ENCODE peak calls at places on chromosomes 11 and 22, in four cellular contexts. U, J, G and L are unnamed samples.

GRCh38 chr11:65492637-65493366 is 6.0 kb upstream of the MALAT1 start:
- DNase-seq in U (peak), J (peak), G (no peak), L (no peak)

GRCh38 chr11:114076974-114077373 is 17.5 kb downstream of the ZBTB16 start:
- DNase-seq in U (no peak), J (no peak), G (no peak), L (peak)

GRCh38 chr11:47289856-47290255 is 19.9 kb downstream of the MADD start:
- DNase-seq in U (no peak), J (no peak), G (no peak), L (no peak)

GRCh38 chr11:122817121-122817520 is 21.2 kb upstream of the CRTAM start:
- DNase-seq in U (no peak), J (no peak), G (no peak), L (no peak)

GRCh38 chr11:2901854-2902783 is 16.5 kb upstream of the CDKN1C start:
- DNase-seq in U (peak), J (peak), G (peak), L (no peak)

GRCh38 chr11:102047305-102047924 is at the start of gene CFAP300:
- DNase-seq in U (peak), J (peak), G (peak), L (no peak)

GRCh38 chr11:117143390-117143789 is 697 bp upstream of the PAFAH1B2 start:
- DNase-seq in U (peak), J (peak), G (peak), L (peak)

GRCh38 chr11:127994736-127995135 is 592.6 kb downstream of the ETS1 start:
- DNase-seq in U (peak), J (peak), G (no peak), L (no peak)

GRCh38 chr22:35970601-35971417 is 57.8 kb downstream of the RBFOX2 start:
- DNase-seq in U (no peak), J (no peak), G (no peak), L (no peak)

GRCh38 chr22:35219012-35219411 is 38.3 kb upstream of the HMGXB4 start:
- DNase-seq in U (peak), J (peak), G (no peak), L (no peak)

GRCh38 chr22:23047265-23047664 is 23.1 kb upstream of the GNAZ start:
- DNase-seq in U (no peak), J (no peak), G (no peak), L (no peak)

GRCh38 chr11:64742940-64743590 is 877 bp downstream of the RASGRP2 start:
- DNase-seq in U (no peak), J (no peak), G (peak), L (no peak)

GRCh38 chr11:18347471-18348125 is 25.2 kb downstream of the GTF2H1 start:
- DNase-seq in U (peak), J (peak), G (no peak), L (peak)

GRCh38 chr22:32752326-32752725 is 49.2 kb upstream of the TIMP3 start:
- DNase-seq in U (peak), J (no peak), G (no peak), L (no peak)

GRCh38 chr11:59102259-59102765 is 4.7 kb upstream of the FAM111B start:
- DNase-seq in U (peak), J (peak), G (peak), L (no peak)

DNA sequence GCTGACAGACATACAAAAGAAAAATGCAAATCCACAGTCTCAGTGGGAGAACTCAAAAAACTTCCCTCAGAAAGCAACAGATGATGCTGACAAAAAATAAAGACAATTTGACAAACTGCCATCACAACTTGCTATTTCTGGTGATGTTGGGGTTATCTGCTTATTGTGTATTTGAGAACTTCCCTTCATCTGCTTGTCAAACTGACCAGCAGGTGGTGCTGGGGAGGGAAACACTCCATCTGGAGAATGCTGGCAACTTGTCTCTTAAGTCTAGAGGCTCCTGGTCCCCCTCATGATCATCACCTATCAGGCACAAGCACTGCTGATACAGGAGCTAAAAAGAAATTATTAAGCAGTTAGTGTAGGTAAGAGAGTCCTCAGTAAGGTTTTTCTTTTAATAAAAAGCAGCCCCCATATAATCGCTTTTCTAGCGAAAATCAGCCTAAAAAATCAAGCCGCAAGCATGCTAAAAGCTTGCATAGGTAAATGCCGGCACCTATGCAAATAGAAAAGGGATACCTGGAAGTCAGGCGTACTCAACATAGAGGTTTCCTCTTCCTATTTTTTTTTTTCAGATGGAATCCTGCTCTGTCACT is 9.8 kb upstream of the FAM111B start:
- DNase-seq in U (peak), J (peak), G (peak), L (no peak)
- H3K4me3 ChIP-seq in U (no peak), J (no peak), G (no peak), L (no peak)

DNA sequence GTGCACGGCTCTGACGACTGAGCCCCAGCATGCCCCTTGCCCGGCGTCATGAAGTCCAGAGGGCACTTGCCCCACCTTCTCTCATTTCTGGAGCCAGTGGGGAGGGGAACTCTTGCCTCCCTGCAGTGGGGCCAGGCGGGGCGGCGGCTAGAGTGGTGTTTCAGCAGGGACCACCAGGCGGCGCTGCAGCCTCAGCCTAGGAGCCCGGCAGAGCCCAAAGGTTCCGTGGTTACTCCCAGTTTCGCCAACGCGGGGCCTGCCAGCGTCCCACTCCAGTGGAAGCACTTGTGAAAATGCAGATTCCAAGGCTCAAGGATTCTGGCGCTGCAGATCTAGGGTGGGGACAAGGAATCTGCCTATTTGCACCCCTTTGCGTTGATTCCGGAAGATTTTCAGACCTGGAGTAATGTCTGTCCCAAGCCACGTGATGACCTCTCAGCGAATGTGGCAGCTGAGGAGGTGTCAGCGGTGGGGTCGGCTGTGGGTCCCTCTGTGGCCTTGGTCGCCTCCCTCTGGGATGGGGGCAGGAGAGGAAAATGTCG is 55.7 kb downstream of the CD82 start:
- DNase-seq in U (peak), J (peak), G (peak), L (no peak)
- H3K4me3 ChIP-seq in U (no peak), J (no peak), G (no peak), L (no peak)

DNA sequence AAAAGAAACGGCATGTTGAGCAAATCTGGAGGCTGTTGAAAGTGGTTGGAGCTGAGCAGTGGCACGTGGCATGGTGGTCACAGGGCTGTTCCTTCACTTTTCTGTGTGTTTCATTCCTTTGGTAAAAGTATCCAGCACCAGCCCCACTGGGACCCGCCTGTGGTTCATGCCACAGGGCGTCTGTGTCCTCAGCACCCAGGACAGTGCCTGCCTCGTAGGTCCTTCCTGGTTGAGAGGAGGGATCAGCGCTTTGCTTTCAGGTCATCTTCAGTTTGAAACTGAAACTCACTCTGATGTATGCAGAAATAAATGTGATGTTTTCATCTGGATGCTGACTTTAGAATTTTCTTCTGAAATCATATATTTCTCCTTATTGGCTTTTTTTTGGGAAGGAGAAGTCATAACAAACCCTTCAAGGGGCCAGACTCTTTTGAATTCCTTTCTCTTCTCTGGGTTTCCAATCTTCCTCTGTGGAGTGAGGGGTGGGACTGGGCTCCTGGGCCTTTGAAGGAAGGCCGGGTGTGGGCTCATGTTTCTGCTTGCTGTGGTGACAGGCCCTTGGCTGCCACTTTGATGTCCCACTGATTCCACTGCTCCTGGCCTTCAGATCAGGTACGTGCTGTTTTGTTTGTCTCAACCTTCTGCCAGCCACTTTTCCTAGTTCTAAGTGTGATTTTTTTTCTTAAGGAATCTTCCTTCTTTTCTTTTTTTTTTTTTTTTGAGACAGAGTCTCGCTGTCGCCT is 26.1 kb downstream of the TBC1D22A start:
- DNase-seq in U (no peak), J (no peak), G (peak), L (no peak)
- H3K4me3 ChIP-seq in U (no peak), J (no peak), G (peak), L (no peak)

DNA sequence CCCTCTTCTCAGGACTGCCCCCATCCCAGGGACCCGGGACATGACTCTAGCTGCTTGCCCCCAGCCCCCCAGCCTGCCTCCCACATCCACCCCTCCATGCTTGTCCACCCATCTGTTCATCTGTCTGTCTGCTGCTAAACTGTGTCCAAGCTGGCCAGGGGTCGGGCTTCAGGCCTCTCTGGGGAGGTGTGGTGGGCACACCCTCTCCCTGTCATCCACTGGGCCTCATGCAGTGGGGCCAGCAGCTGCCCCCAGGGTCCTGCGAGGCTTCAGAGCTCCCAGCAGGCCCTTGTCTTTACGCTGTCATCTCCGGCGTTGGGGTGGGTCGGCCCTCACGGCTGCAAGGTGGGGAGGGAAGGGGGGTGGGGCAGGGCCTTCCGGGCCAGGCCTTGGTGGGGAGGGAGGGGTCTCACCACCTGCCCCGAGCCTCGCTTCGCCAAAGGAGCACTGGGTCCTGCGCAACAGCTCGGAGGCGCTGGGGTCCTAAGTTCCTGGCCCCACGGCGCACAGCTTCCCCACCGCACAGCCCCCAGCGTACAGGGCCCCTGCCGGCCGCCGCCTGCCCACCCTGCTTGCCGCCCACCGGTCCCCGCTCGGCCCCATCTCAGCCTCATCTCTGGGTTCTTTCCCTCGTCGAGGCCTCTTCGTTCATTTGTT is 26.7 kb downstream of the MOB2 start:
- DNase-seq in U (no peak), J (no peak), G (no peak), L (no peak)
- H3K4me3 ChIP-seq in U (no peak), J (no peak), G (no peak), L (no peak)

DNA sequence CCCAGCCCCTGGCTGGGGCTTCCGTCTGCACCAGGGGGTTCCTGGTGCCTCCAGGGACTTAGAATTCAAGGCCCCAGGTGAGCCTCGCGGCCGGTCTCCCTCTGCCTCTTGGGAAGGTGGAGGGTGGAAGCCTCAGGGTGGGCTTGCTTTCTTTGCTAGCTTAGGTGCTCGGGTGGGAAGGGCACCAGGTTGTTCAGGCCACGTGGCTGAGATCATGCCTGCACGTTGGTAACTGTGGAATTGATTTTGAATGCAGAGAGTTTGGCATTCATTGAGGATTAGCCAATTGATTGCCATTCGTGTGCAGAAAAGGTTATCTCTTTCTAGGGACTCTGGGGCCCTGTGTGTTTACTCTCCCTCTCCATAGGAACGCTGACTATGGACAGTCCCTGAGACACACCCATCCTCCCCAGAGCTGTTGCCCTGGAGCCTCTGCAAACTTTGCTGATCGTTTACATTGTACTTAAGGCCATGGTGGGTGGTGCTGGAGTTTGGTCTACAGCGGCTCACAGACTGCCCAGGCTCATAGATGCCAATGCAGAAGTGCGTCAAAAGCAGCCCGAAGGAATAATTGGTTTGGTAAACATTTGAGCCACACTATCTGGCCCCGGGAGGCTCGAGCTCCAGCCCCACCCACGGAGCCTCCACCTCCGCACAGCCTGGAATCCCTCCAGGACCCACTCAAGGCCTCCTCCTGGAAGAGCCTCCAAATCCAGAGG is 1457.7 kb downstream of the BRD1 start:
- DNase-seq in U (no peak), J (no peak), G (no peak), L (no peak)
- H3K4me3 ChIP-seq in U (no peak), J (no peak), G (no peak), L (no peak)

DNA sequence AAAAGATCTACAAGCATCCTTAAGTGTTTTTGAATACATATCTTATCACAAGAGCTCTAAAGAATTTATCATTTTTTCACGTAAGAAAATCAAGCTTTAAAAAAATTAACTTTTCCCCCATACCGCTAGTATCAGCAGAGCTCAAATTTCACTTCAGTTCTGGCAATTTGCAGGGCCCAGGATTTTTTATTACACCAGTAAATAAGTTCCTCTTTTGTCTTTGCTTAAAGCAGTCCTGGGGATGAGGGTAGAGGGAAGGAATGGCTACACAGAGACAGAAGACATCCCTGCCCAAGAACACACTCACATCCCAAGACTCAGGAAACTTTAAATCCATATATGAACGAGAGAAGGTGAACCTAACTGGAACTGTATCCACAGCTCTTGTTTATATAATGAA is 22.6 kb upstream of the SORL1 start:
- DNase-seq in U (no peak), J (no peak), G (no peak), L (no peak)
- H3K4me3 ChIP-seq in U (no peak), J (no peak), G (no peak), L (no peak)

GRCh38 chr22:17471901-17472566 is 91.3 kb upstream of the SLC25A18 start:
- DNase-seq in U (no peak), J (no peak), G (no peak), L (no peak)
- H3K4me3 ChIP-seq in U (no peak), J (no peak), G (no peak), L (no peak)